ENCODE peak calls at places on chromosomes 1 and 21, in seven cellular contexts. L is body of pancreas, B is tibial nerve, Y is astrocyte, Q is cardiac muscle cell, F is hepatocyte, O is neuronal stem cell. N is an unnamed sample.

GRCh38 chr1:159986093-159986492 is 32.1 kb upstream of the SLAMF9 start:
- DNase-seq in L (no peak), B (no peak), Y (no peak), Q (no peak), F (no peak), O (no peak), N (no peak)

GRCh38 chr1:6683434-6683833 is 18.2 kb downstream of the DNAJC11 start:
- DNase-seq in L (no peak), B (no peak), Y (no peak), Q (no peak), F (no peak), O (no peak), N (no peak)

GRCh38 chr1:77639056-77639455 is 43.4 kb downstream of the ZZZ3 start:
- DNase-seq in L (no peak), B (no peak), Y (peak; percentile 15), Q (peak; percentile 57), F (no peak), O (no peak), N (no peak)

GRCh38 chr21:26095131-26095530 is 75.4 kb downstream of the APP start:
- DNase-seq in L (no peak), B (no peak), Y (no peak), Q (no peak), F (no peak), O (no peak), N (no peak)

GRCh38 chr1:212733109-212733508 is 33.5 kb upstream of the BATF3 start:
- DNase-seq in L (no peak), B (no peak), Y (no peak), Q (no peak), F (no peak), O (no peak), N (no peak)

GRCh38 chr21:25561668-25562641 is 45.3 kb downstream of the MRPL39 start:
- DNase-seq in L (peak; percentile 45), B (no peak), Y (peak; percentile 68), Q (peak; percentile 77), F (peak; percentile 82), O (peak; percentile 31), N (no peak)

GRCh38 chr1:57086141-57086540 is 120.3 kb upstream of the C8B start:
- DNase-seq in L (no peak), B (no peak), Y (no peak), Q (no peak), F (no peak), O (no peak), N (no peak)

GRCh38 chr1:46526013-46526688 is 25.3 kb downstream of the KNCN start:
- DNase-seq in L (no peak), B (no peak), Y (no peak), Q (no peak), F (no peak), O (no peak), N (no peak)

GRCh38 chr1:107404756-107405155 is 263.9 kb downstream of the NTNG1 start:
- DNase-seq in L (no peak), B (no peak), Y (peak; percentile 93), Q (peak; percentile 0), F (no peak), O (no peak), N (no peak)

GRCh38 chr1:190479028-190479427 is 1.4 kb upstream of the BRINP3 start:
- DNase-seq in L (no peak), B (no peak), Y (no peak), Q (peak; percentile 48), F (peak; percentile 63), O (no peak), N (no peak)

GRCh38 chr21:34365794-34366193 is 2.0 kb downstream of the KCNE2 start:
- DNase-seq in L (no peak), B (no peak), Y (no peak), Q (no peak), F (no peak), O (peak; percentile 38), N (no peak)

GRCh38 chr1:90809093-90809492 is 92.0 kb upstream of the BARHL2 start:
- DNase-seq in L (no peak), B (no peak), Y (no peak), Q (no peak), F (no peak), O (no peak), N (no peak)

GRCh38 chr1:156359973-156360372 is 9.0 kb upstream of the RHBG start:
- DNase-seq in L (no peak), B (no peak), Y (no peak), Q (peak; percentile 51), F (no peak), O (no peak), N (no peak)

GRCh38 chr1:17177654-17178053 is 27.3 kb upstream of the PADI1 start:
- DNase-seq in L (no peak), B (no peak), Y (no peak), Q (no peak), F (no peak), O (no peak), N (no peak)

GRCh38 chr1:74011736-74012135 is 186.2 kb downstream of the LRRIQ3 start:
- DNase-seq in L (no peak), B (no peak), Y (no peak), Q (no peak), F (no peak), O (no peak), N (no peak)

GRCh38 chr21:29205988-29206387 is 75.5 kb downstream of the MAP3K7CL start:
- DNase-seq in L (no peak), B (no peak), Y (no peak), Q (no peak), F (no peak), O (no peak), N (no peak)

GRCh38 chr1:40665335-40666171 is at the start of gene RIMS3:
- DNase-seq in L (peak; percentile 74), B (peak; percentile 41), Y (no peak), Q (peak; percentile 58), F (peak; percentile 87), O (peak; percentile 84), N (peak; percentile 66)

GRCh38 chr1:44375547-44375946 is 20.5 kb upstream of the ERI3 start:
- DNase-seq in L (no peak), B (no peak), Y (no peak), Q (no peak), F (no peak), O (no peak), N (no peak)

GRCh38 chr21:44939532-44940115 is at the start of gene SLX9:
- DNase-seq in L (peak; percentile 77), B (no peak), Y (peak; percentile 57), Q (peak; percentile 86), F (peak; percentile 92), O (peak; percentile 78), N (peak; percentile 60)

GRCh38 chr1:151613275-151613867 is 1.5 kb downstream of the SNX27 start:
- DNase-seq in L (no peak), B (no peak), Y (no peak), Q (no peak), F (no peak), O (no peak), N (no peak)

GRCh38 chr21:35664683-35665082 is 395.6 kb downstream of the SETD4 start:
- DNase-seq in L (peak; percentile 13), B (no peak), Y (peak; percentile 90), Q (no peak), F (no peak), O (no peak), N (no peak)

GRCh38 chr1:111620412-111620971 is 903 bp downstream of the RAP1A start:
- DNase-seq in L (no peak), B (no peak), Y (no peak), Q (no peak), F (no peak), O (no peak), N (no peak)

GRCh38 chr1:226123591-226124471 is 61.3 kb downstream of the H3-3A start:
- DNase-seq in L (peak; percentile 33), B (no peak), Y (no peak), Q (no peak), F (no peak), O (no peak), N (no peak)

GRCh38 chr1:226121587-226122400 is 59.3 kb downstream of the H3-3A start:
- DNase-seq in L (peak; percentile 56), B (peak; percentile 38), Y (no peak), Q (peak; percentile 52), F (peak; percentile 87), O (peak; percentile 81), N (no peak)

GRCh38 chr1:226125097-226125630 is 61.4 kb downstream of the ACBD3 start:
- DNase-seq in L (peak; percentile 90), B (peak; percentile 81), Y (peak; percentile 37), Q (peak; percentile 84), F (peak; percentile 92), O (peak; percentile 85), N (peak; percentile 67)

GRCh38 chr1:226121049-226121586 is 58.6 kb downstream of the H3-3A start:
- DNase-seq in L (no peak), B (no peak), Y (no peak), Q (no peak), F (no peak), O (no peak), N (no peak)

GRCh38 chr1:226123212-226123560 is 60.7 kb downstream of the H3-3A start:
- DNase-seq in L (no peak), B (no peak), Y (no peak), Q (no peak), F (no peak), O (no peak), N (no peak)
- H3K27ac ChIP-seq in L (peak overlapping the region; percentile 82), B (peak overlapping the region; percentile 92), Y (no peak overlapping the region), Q (no peak overlapping the region), F (peak overlapping the region; percentile 84), O (no peak overlapping the region), N (no peak overlapping the region)

GRCh38 chr1:191696371-191696770 is 461.9 kb upstream of the RGS18 start:
- DNase-seq in L (no peak), B (no peak), Y (no peak), Q (no peak), F (no peak), O (no peak), N (no peak)
- H3K27ac ChIP-seq in L (no peak overlapping the region), B (no peak overlapping the region), Y (no peak overlapping the region), Q (no peak overlapping the region), F (no peak overlapping the region), O (no peak overlapping the region), N (no peak overlapping the region)

GRCh38 chr21:19999369-20000272 is 998.6 kb upstream of the NCAM2 start:
- DNase-seq in L (no peak), B (no peak), Y (no peak), Q (no peak), F (peak; percentile 15), O (no peak), N (no peak)
- H3K27ac ChIP-seq in L (no peak overlapping the region), B (no peak overlapping the region), Y (no peak overlapping the region), Q (no peak overlapping the region), F (peak overlapping the region; percentile 45), O (no peak overlapping the region), N (no peak overlapping the region)

GRCh38 chr1:59856725-59857338 is 42.1 kb downstream of the HOOK1 start:
- DNase-seq in L (peak; percentile 73), B (no peak), Y (no peak), Q (no peak), F (peak; percentile 48), O (no peak), N (no peak)
- H3K27ac ChIP-seq in L (peak overlapping the region; percentile 19), B (no peak overlapping the region), Y (no peak overlapping the region), Q (peak overlapping the region; percentile 74), F (peak overlapping the region; percentile 32), O (no peak overlapping the region), N (no peak overlapping the region)

N was measured in caudate nucleus.